ENCODE peak calls at places on chromosomes 12 and 14, in eight cellular contexts. N, P, Y, Q, L, T, A and M are unnamed samples.

GRCh38 chr14:64696355-64696844 is 7.8 kb upstream of the PLEKHG3 start:
- DNase-seq in Y (no peak), T (no peak), P (no peak), Q (peak), N (no peak), A (peak), L (no peak), M (no peak)

GRCh38 chr14:60106341-60106740 is 14.6 kb downstream of the PCNX4 start:
- DNase-seq in P (no peak), T (no peak), Q (no peak), L (no peak), Y (no peak), N (no peak), A (no peak), M (no peak)

GRCh38 chr12:47938093-47938492 is 25.3 kb upstream of the TMEM106C start:
- DNase-seq in T (no peak), N (no peak), P (no peak), Y (no peak), L (peak), Q (no peak), A (no peak), M (no peak)

GRCh38 chr12:111285191-111285590 is 83.7 kb downstream of the PHETA1 start:
- DNase-seq in Y (no peak), A (no peak), L (no peak), N (no peak), P (no peak), T (no peak), Q (no peak), M (no peak)

GRCh38 chr14:72514660-72515025 is 379.3 kb downstream of the DPF3 start:
- DNase-seq in P (no peak), Y (no peak), L (no peak), T (no peak), N (no peak), Q (no peak), A (no peak), M (no peak)

GRCh38 chr14:64958201-64958600 is 13.9 kb downstream of the RAB15 start:
- DNase-seq in Y (no peak), P (no peak), A (no peak), L (no peak), Q (no peak), N (no peak), T (no peak), M (no peak)

GRCh38 chr14:74913986-74914573 is 9.0 kb downstream of the RPS6KL1 start:
- DNase-seq in T (peak), P (no peak), A (no peak), Q (no peak), L (peak), Y (peak), N (peak), M (peak)

GRCh38 chr14:28754209-28754985 is 12.2 kb upstream of the FOXG1 start:
- DNase-seq in A (no peak), L (peak), Q (no peak), N (peak), P (no peak), Y (no peak), T (no peak), M (no peak)

GRCh38 chr14:79111963-79112362 is 941.8 kb downstream of the NRXN3 start:
- DNase-seq in P (no peak), Y (no peak), L (no peak), A (no peak), Q (no peak), T (no peak), N (no peak), M (no peak)

GRCh38 chr14:100409016-100409385 is 85.9 kb downstream of the SLC25A47 start:
- DNase-seq in Y (no peak), A (peak), P (no peak), T (no peak), L (no peak), N (no peak), Q (no peak), M (no peak)

GRCh38 chr12:1575799-1576401 is 18.5 kb downstream of the FBXL14 start:
- DNase-seq in Y (no peak), P (no peak), A (no peak), T (no peak), L (no peak), Q (no peak), N (no peak), M (no peak)

GRCh38 chr12:107390414-107390813 is 295.2 kb upstream of the PWP1 start:
- DNase-seq in Q (no peak), L (no peak), N (no peak), Y (no peak), P (no peak), T (no peak), A (no peak), M (no peak)

GRCh38 chr12:51269174-51270066 is 795 bp downstream of the SMAGP start:
- DNase-seq in Y (peak), A (peak), Q (peak), P (peak), T (peak), L (peak), N (no peak), M (peak)

GRCh38 chr14:96512122-96512521 is 9.9 kb downstream of the PAPOLA start:
- DNase-seq in N (no peak), Q (no peak), Y (no peak), P (no peak), T (no peak), L (no peak), A (no peak), M (no peak)

GRCh38 chr12:83016226-83016835 is 329.6 kb downstream of the TMTC2 start:
- DNase-seq in T (no peak), L (no peak), A (no peak), Y (no peak), P (no peak), N (no peak), Q (no peak), M (no peak)

GRCh38 chr12:3195337-3195736 is 118.2 kb downstream of the TSPAN9 start:
- DNase-seq in T (no peak), L (no peak), N (no peak), Y (no peak), P (no peak), Q (no peak), A (no peak), M (no peak)

GRCh38 chr12:53659011-53659551 is 16.8 kb downstream of the ATP5MC2 start:
- DNase-seq in A (no peak), N (peak), Q (no peak), Y (no peak), L (peak), P (no peak), T (peak), M (no peak)

GRCh38 chr14:49505026-49505766 is 81.0 kb downstream of the RPS29 start:
- DNase-seq in Q (no peak), L (peak), Y (no peak), A (peak), P (no peak), T (no peak), N (no peak), M (peak)

GRCh38 chr12:32043928-32044549 is 62.6 kb upstream of the BICD1 start:
- DNase-seq in Q (no peak), Y (no peak), N (no peak), P (no peak), A (no peak), T (no peak), L (no peak), M (no peak)

GRCh38 chr12:138898-139534 is 72.4 kb downstream of the IQSEC3 start:
- DNase-seq in N (no peak), T (no peak), L (no peak), A (no peak), Y (peak), P (no peak), Q (peak), M (no peak)

GRCh38 chr12:104909761-104910160 is 48.3 kb downstream of the SLC41A2 start:
- DNase-seq in T (no peak), P (no peak), L (no peak), Q (no peak), A (no peak), Y (no peak), N (no peak), M (no peak)